ENCODE peak calls at places on chromosomes 12 and 14, in four cellular contexts. One of them, this sample, is unnamed.

GRCh38 chr14:31096255-31096654 is 70.1 kb upstream of the STRN3 start:
- DNase-seq in HepG2: no peak
- DNase-seq in K562: no peak
- DNase-seq in WTC11: no peak
- DNase-seq in this sample: no peak

GRCh38 chr12:75556306-75556899 is 45.0 kb upstream of the KRR1 start:
- DNase-seq in HepG2: peak
- DNase-seq in K562: no peak
- DNase-seq in WTC11: no peak
- DNase-seq in this sample: no peak

GRCh38 chr12:108622425-108622824 is 11.3 kb downstream of the SELPLG start:
- DNase-seq in HepG2: peak
- DNase-seq in K562: peak
- DNase-seq in WTC11: no peak
- DNase-seq in this sample: no peak

GRCh38 chr12:18476866-18477265 is 215.5 kb downstream of the PIK3C2G start:
- DNase-seq in HepG2: no peak
- DNase-seq in K562: no peak
- DNase-seq in WTC11: no peak
- DNase-seq in this sample: no peak

GRCh38 chr12:108483213-108483920 is 31.7 kb upstream of the FICD start:
- DNase-seq in HepG2: no peak
- DNase-seq in K562: no peak
- DNase-seq in WTC11: no peak
- DNase-seq in this sample: no peak

GRCh38 chr12:102521662-102522277 is 41.4 kb upstream of the IGF1 start:
- DNase-seq in HepG2: no peak
- DNase-seq in K562: no peak
- DNase-seq in WTC11: no peak
- DNase-seq in this sample: no peak

GRCh38 chr12:39788235-39788634 is 168.6 kb upstream of the ABCD2 start:
- DNase-seq in HepG2: no peak
- DNase-seq in K562: no peak
- DNase-seq in WTC11: no peak
- DNase-seq in this sample: no peak

GRCh38 chr12:238116-238515 is 24.2 kb upstream of the SLC6A12 start:
- DNase-seq in HepG2: no peak
- DNase-seq in K562: no peak
- DNase-seq in WTC11: no peak
- DNase-seq in this sample: no peak

GRCh38 chr12:2449586-2449985 is 345.2 kb upstream of the FKBP4 start:
- DNase-seq in HepG2: no peak
- DNase-seq in K562: no peak
- DNase-seq in WTC11: no peak
- DNase-seq in this sample: no peak

GRCh38 chr14:104805326-104805678 is 4.4 kb downstream of the ZBTB42 start:
- DNase-seq in HepG2: no peak
- DNase-seq in K562: peak
- DNase-seq in WTC11: no peak
- DNase-seq in this sample: peak

GRCh38 chr12:50052964-50053363 is 4.4 kb upstream of the ASIC1 start:
- DNase-seq in HepG2: no peak
- DNase-seq in K562: no peak
- DNase-seq in WTC11: no peak
- DNase-seq in this sample: no peak

GRCh38 chr12:19440916-19441315 is 1.6 kb downstream of the AEBP2 start:
- DNase-seq in HepG2: no peak
- DNase-seq in K562: no peak
- DNase-seq in WTC11: no peak
- DNase-seq in this sample: no peak

GRCh38 chr12:76123301-76124212 is 39.1 kb upstream of the NAP1L1 start:
- DNase-seq in HepG2: no peak
- DNase-seq in K562: no peak
- DNase-seq in WTC11: no peak
- DNase-seq in this sample: no peak

GRCh38 chr14:67673451-67673850 is 981 bp downstream of the VTI1B start:
- DNase-seq in HepG2: no peak
- DNase-seq in K562: no peak
- DNase-seq in WTC11: no peak
- DNase-seq in this sample: no peak

GRCh38 chr14:93716002-93716401 is 72.3 kb downstream of the PRIMA1 start:
- DNase-seq in HepG2: no peak
- DNase-seq in K562: no peak
- DNase-seq in WTC11: no peak
- DNase-seq in this sample: no peak

GRCh38 chr14:102889615-102890014 is 32.8 kb upstream of the AMN start:
- DNase-seq in HepG2: no peak
- DNase-seq in K562: no peak
- DNase-seq in WTC11: no peak
- DNase-seq in this sample: no peak

GRCh38 chr14:91310620-91311283 is 66.2 kb upstream of the GPR68 start:
- DNase-seq in HepG2: no peak
- DNase-seq in K562: no peak
- DNase-seq in WTC11: no peak
- DNase-seq in this sample: no peak

GRCh38 chr12:57138526-57139272 is 8.7 kb downstream of the LRP1-AS start:
- DNase-seq in HepG2: peak
- DNase-seq in K562: peak
- DNase-seq in WTC11: no peak
- DNase-seq in this sample: no peak

GRCh38 chr12:539540-540310 is 80.0 kb downstream of the B4GALNT3 start:
- DNase-seq in HepG2: no peak
- DNase-seq in K562: no peak
- DNase-seq in WTC11: no peak
- DNase-seq in this sample: no peak

GRCh38 chr14:53890611-53891091 is 66.0 kb downstream of the BMP4 start:
- DNase-seq in HepG2: peak
- DNase-seq in K562: no peak
- DNase-seq in WTC11: peak
- DNase-seq in this sample: no peak

GRCh38 chr12:30447061-30447750 is 248.5 kb downstream of the IPO8 start:
- DNase-seq in HepG2: no peak
- DNase-seq in K562: no peak
- DNase-seq in WTC11: no peak
- DNase-seq in this sample: no peak

GRCh38 chr12:124273630-124274029 is 21.3 kb upstream of the RFLNA start:
- DNase-seq in HepG2: peak
- DNase-seq in K562: peak
- DNase-seq in WTC11: peak
- DNase-seq in this sample: peak

GRCh38 chr14:60736494-60736893 is 1.9 kb downstream of the MNAT1 start:
- DNase-seq in HepG2: peak
- DNase-seq in K562: no peak
- DNase-seq in WTC11: no peak
- DNase-seq in this sample: no peak

GRCh38 chr14:34348592-34348991 is 113.4 kb downstream of the SPTSSA start:
- DNase-seq in HepG2: no peak
- DNase-seq in K562: no peak
- DNase-seq in WTC11: no peak
- DNase-seq in this sample: no peak

GRCh38 chr12:58463050-58463449 is 457.3 kb downstream of the LRIG3 start:
- DNase-seq in HepG2: no peak
- DNase-seq in K562: no peak
- DNase-seq in WTC11: no peak
- DNase-seq in this sample: no peak

GRCh38 chr14:102020058-102020971 is 55.9 kb downstream of the DYNC1H1 start:
- DNase-seq in HepG2: no peak
- DNase-seq in K562: no peak
- DNase-seq in WTC11: no peak
- DNase-seq in this sample: no peak

GRCh38 chr12:12803186-12803585 is 10.0 kb upstream of the DDX47 start:
- DNase-seq in HepG2: peak
- DNase-seq in K562: peak
- DNase-seq in WTC11: no peak
- DNase-seq in this sample: peak

GRCh38 chr12:7995266-7995963 is 37.1 kb upstream of the FOXJ2 start:
- DNase-seq in HepG2: peak
- DNase-seq in K562: peak
- DNase-seq in WTC11: peak
- DNase-seq in this sample: peak
- TF ChIP-seq ELF4 in HepG2: no peak
- TF ChIP-seq ELF4 in K562: no peak
- TF ChIP-seq ELF4 in WTC11: no peak
- TF ChIP-seq ELF4 in this sample: no peak

DNA sequence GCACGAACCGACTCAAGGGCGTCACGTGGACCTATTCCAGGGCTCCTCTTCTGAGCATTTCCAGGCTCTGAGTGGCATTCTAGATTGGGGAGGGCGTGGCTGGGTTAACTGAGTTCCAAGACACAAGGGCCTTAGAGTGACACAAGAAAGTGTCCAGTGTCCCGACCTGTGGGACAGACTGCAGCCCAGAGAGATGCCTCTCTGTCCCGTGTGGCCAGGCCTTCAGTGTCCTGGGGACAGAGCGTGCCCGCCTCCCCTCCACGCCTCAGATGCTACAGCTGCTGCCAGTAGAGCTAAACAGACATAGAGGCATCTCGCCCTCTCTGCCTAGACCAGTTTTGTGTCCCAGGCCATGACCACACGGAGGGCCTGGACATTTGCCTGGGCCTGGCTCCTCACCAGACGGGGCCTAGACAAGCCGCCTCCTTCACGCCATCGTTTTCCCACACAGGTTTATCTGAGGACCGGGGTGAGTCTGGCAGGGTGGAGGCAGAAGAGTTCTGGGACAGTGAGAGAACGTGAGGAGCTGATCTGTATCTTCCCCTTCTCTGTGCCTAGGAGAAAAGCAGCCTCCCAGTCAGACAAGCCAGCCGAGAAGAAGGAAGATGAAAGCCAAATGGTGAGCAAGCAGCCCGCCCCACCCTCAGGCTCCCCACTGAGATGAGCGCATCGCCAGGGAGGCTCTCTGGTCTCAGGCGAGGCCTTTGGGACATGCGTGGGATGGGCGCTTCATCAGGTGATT is 27.1 kb downstream of the DEGS2 start:
- DNase-seq in HepG2: no peak
- DNase-seq in K562: peak
- DNase-seq in WTC11: no peak
- DNase-seq in this sample: no peak
- TF ChIP-seq ELF4 in HepG2: no peak
- TF ChIP-seq ELF4 in K562: no peak
- TF ChIP-seq ELF4 in WTC11: no peak
- TF ChIP-seq ELF4 in this sample: no peak

GRCh38 chr12:105084251-105085250 is at the start of gene ALDH1L2:
- DNase-seq in HepG2: peak
- DNase-seq in K562: peak
- DNase-seq in WTC11: peak
- DNase-seq in this sample: peak

GRCh38 chr12:105079011-105079570 is 5.2 kb downstream of the ALDH1L2 start:
- DNase-seq in HepG2: no peak
- DNase-seq in K562: no peak
- DNase-seq in WTC11: no peak
- DNase-seq in this sample: no peak

GRCh38 chr12:105085537-105085936 is 1.3 kb upstream of the ALDH1L2 start:
- DNase-seq in HepG2: no peak
- DNase-seq in K562: no peak
- DNase-seq in WTC11: no peak
- DNase-seq in this sample: no peak

GRCh38 chr12:105083041-105083440 is 1.2 kb downstream of the ALDH1L2 start:
- DNase-seq in HepG2: no peak
- DNase-seq in K562: no peak
- DNase-seq in WTC11: no peak
- DNase-seq in this sample: no peak

GRCh38 chr12:105083551-105084105 is 630 bp downstream of the ALDH1L2 start:
- DNase-seq in HepG2: no peak
- DNase-seq in K562: peak
- DNase-seq in WTC11: peak
- DNase-seq in this sample: peak
- TF ChIP-seq ELF4 in HepG2: no peak
- TF ChIP-seq ELF4 in K562: no peak
- TF ChIP-seq ELF4 in WTC11: no peak
- TF ChIP-seq ELF4 in this sample: no peak

DNA sequence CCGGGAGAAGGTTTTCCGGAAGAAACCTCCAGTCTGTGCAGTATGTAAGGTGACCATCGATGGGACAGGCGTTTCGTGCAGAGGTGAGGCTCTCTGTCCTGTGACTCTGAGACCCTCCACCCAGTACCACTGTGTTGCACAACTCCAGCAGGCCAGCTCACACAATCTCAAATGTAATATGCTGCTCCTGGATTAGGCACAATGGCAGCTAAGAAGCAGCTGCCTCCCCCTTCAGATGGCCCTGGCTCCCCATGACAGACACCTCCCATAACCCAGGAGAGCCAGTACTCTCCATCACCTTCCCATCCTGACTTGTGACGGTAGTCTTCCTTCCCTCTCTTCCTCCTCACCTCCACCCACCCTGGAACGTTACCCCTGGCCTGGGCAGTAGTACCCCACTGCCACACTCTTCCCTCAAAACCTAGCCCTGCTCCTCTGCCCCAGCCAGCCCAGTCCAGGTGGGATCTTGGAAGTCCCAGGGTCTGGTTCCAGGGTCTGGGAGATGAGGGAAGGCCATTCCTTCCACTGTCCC is 2.1 kb downstream of the TNS2 start:
- DNase-seq in HepG2: no peak
- DNase-seq in K562: no peak
- DNase-seq in WTC11: no peak
- DNase-seq in this sample: no peak
- TF ChIP-seq ELF4 in HepG2: no peak
- TF ChIP-seq ELF4 in K562: no peak
- TF ChIP-seq ELF4 in WTC11: no peak
- TF ChIP-seq ELF4 in this sample: no peak

DNA sequence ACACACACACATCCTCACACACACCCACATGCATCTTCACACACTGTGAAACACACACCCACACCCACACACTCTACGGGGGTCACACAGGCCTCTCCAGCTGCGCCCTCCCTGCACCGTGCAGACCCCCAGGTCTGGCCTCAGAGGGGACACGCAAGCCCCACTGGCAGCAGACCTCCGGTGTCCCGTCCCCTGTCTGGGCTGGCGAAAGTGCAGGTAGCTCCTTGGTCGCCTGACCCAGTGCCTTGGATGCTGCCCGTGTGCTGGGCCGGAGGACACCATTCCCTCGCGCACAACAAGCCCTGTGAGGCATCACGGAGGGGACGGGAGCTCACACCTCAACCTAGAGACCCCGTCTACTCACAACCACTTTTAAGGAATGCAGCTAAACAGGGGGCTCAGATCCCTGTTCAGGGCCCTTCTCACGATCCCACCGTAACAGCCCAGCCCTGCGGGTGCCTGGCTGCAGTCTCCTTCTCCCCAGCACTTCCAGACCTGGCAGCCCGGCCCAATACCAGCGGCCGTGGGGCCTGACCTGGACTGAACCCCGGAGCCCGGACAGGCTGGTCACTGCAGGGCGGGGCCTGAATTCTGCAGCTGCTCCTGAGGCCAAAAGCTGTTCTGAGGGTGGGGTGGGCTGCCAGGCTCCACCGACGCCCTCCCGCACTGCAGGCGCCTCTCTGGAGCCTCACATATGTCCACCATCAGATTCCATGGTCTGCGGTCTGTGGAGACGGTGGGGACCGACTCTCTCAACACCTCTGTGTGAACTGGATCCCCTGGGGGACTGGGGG is 42.1 kb upstream of the FZD10 start:
- DNase-seq in HepG2: no peak
- DNase-seq in K562: no peak
- DNase-seq in WTC11: no peak
- DNase-seq in this sample: no peak
- TF ChIP-seq ELF4 in HepG2: no peak
- TF ChIP-seq ELF4 in K562: no peak
- TF ChIP-seq ELF4 in WTC11: no peak
- TF ChIP-seq ELF4 in this sample: no peak

GRCh38 chr14:20818861-20819260 is 16.2 kb upstream of the RNASE1 start:
- DNase-seq in HepG2: no peak
- DNase-seq in K562: peak
- DNase-seq in WTC11: peak
- DNase-seq in this sample: no peak
- TF ChIP-seq ELF4 in HepG2: no peak
- TF ChIP-seq ELF4 in K562: no peak
- TF ChIP-seq ELF4 in WTC11: no peak
- TF ChIP-seq ELF4 in this sample: no peak